ENCODE peak calls at places on chromosomes 12 and 14, in five cellular contexts. F is heart right ventricle, X is astrocyte of the spinal cord, G is GM23338, J is AG04450. P is an unnamed sample.

GRCh38 chr14:25400607-25401206 is 350.8 kb upstream of the STXBP6 start:
- DNase-seq in J (no peak), F (peak), G (peak), X (peak), P (peak)

GRCh38 chr12:76144253-76144564 is 59.7 kb upstream of the NAP1L1 start:
- DNase-seq in X (no peak), J (no peak), F (no peak), G (no peak), P (peak)

GRCh38 chr12:124914392-124915248 is at the start of gene UBC:
- DNase-seq in G (peak), J (peak), F (peak), X (peak), P (peak)

GRCh38 chr14:41606249-41607118 is at the start of gene LRFN5:
- DNase-seq in X (peak), F (peak), G (peak), J (no peak), P (no peak)

GRCh38 chr12:90510948-90511347 is 444.0 kb downstream of the CCER1 start:
- DNase-seq in F (no peak), J (peak), X (peak), G (no peak), P (no peak)

GRCh38 chr14:91545946-91546716 is 36.0 kb upstream of the PPP4R3A start:
- DNase-seq in X (no peak), F (no peak), G (peak), J (no peak), P (no peak)

GRCh38 chr12:49776413-49776812 is 35.1 kb downstream of the TMBIM6 start:
- DNase-seq in G (peak), F (peak), X (peak), J (peak), P (peak)

GRCh38 chr12:50107416-50108268 is 3.8 kb downstream of the GPD1 start:
- DNase-seq in G (no peak), J (no peak), F (no peak), X (no peak), P (no peak)

GRCh38 chr12:69254046-69254445 is 14.7 kb downstream of the CPSF6 start:
- DNase-seq in X (peak), G (peak), J (no peak), F (no peak), P (peak)

GRCh38 chr12:32049956-32050355 is 56.7 kb upstream of the BICD1 start:
- DNase-seq in F (no peak), G (no peak), X (no peak), J (no peak), P (no peak)

GRCh38 chr12:9951026-9951652 is 19.0 kb upstream of the CLEC2A start:
- DNase-seq in G (no peak), X (no peak), J (no peak), F (no peak), P (peak)

GRCh38 chr14:102316048-102316745 is 3.3 kb upstream of the ZNF839 start:
- DNase-seq in G (no peak), F (peak), X (no peak), J (no peak), P (peak)

GRCh38 chr12:121893901-121894540 is 5.4 kb downstream of the PSMD9 start:
- DNase-seq in J (peak), F (no peak), G (peak), X (peak), P (no peak)

GRCh38 chr12:110744697-110745264 is 2.1 kb upstream of the PPP1CC start:
- DNase-seq in J (no peak), X (no peak), G (no peak), F (no peak), P (no peak)

GRCh38 chr12:39830862-39831520 is 211.4 kb upstream of the ABCD2 start:
- DNase-seq in J (no peak), F (no peak), X (no peak), G (no peak), P (no peak)

GRCh38 chr12:46404225-46404631 is 31.7 kb upstream of the SLC38A2 start:
- DNase-seq in G (no peak), F (no peak), X (peak), J (no peak), P (peak)

GRCh38 chr12:105538880-105539279 is 208.4 kb downstream of the C12orf75 start:
- DNase-seq in J (peak), G (no peak), F (no peak), X (no peak), P (no peak)

GRCh38 chr14:89957791-89958190 is 2.1 kb downstream of the TDP1 start:
- DNase-seq in G (no peak), F (no peak), J (no peak), X (no peak), P (no peak)

GRCh38 chr14:76352639-76353281 is 23.2 kb upstream of the ESRRB start:
- DNase-seq in G (peak), X (peak), J (no peak), F (peak), P (peak)

GRCh38 chr14:68655961-68656360 is 136.9 kb downstream of the ZFP36L1 start:
- DNase-seq in J (no peak), G (no peak), F (no peak), X (no peak), P (peak)

GRCh38 chr12:52202361-52203078 is 10.7 kb upstream of the KRT80 start:
- DNase-seq in F (no peak), X (no peak), G (peak), J (no peak), P (no peak)

GRCh38 chr14:77376380-77376770 is 519 bp downstream of the TMED8 start:
- DNase-seq in X (peak), F (peak), J (no peak), G (peak), P (peak)

GRCh38 chr12:15701212-15701611 is 88.0 kb downstream of the EPS8 start:
- DNase-seq in J (no peak), X (peak), F (no peak), G (no peak), P (peak)

GRCh38 chr14:68137704-68138619 is 318.4 kb downstream of the RAD51B start:
- DNase-seq in G (peak), J (peak), F (peak), X (peak), P (peak)

GRCh38 chr12:69655616-69656336 is 43.3 kb downstream of the BEST3 start:
- DNase-seq in J (peak), X (peak), G (no peak), F (no peak), P (no peak)

GRCh38 chr14:37497422-37497821 is 97.6 kb downstream of the FOXA1 start:
- DNase-seq in F (no peak), X (no peak), J (no peak), G (no peak), P (no peak)

GRCh38 chr12:16586350-16587109 is 19.4 kb downstream of the LMO3 start:
- DNase-seq in X (peak), F (no peak), J (no peak), G (no peak), P (no peak)

GRCh38 chr14:33908540-33909223 is 42.2 kb downstream of the EGLN3 start:
- DNase-seq in F (no peak), J (no peak), G (peak), X (no peak), P (peak)

GRCh38 chr12:54039417-54040147 is 6.7 kb downstream of the HOXC5 start:
- DNase-seq in G (no peak), F (no peak), X (peak), J (no peak), P (no peak)

GRCh38 chr12:104357431-104357952 is 54.0 kb downstream of the EID3 start:
- DNase-seq in G (no peak), J (no peak), X (no peak), F (no peak), P (no peak)

GRCh38 chr14:67653651-67654280 is 20.7 kb downstream of the VTI1B start:
- DNase-seq in F (no peak), G (no peak), X (no peak), J (no peak), P (no peak)

GRCh38 chr12:64389154-64389553 is 1.4 kb downstream of the C12orf56 start:
- DNase-seq in J (no peak), F (no peak), X (no peak), G (peak), P (no peak)

GRCh38 chr12:101044512-101045074 is 165.4 kb downstream of the SLC5A8 start:
- DNase-seq in G (no peak), X (no peak), J (no peak), F (no peak), P (no peak)
- TF ChIP-seq CTCF in G (no peak), X (no peak), J (no peak), F (no peak), P (no peak)

DNA sequence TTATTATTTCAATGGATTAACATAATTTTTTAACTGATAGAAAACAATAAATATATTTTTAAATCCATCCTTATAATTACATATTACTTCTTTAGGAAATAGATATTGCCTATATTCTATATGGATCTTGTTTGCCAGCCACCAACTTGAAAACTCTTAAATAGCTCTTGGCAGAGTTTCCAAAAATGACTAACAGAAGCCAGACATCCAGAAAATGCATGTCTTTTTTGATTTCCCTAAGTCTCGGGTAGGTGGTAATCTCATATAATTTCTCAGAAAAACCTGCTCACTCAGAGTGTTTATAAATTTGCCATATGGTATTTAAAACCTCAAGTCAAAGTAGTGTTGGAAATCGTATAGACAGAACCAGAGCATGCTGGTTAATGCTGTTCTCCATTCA is 360.4 kb upstream of the FOXG1 start:
- DNase-seq in X (peak), J (no peak), F (no peak), G (no peak), P (no peak)
- H3K4me3 ChIP-seq in X (no peak), J (no peak), F (no peak), G (no peak), P (no peak)

DNA sequence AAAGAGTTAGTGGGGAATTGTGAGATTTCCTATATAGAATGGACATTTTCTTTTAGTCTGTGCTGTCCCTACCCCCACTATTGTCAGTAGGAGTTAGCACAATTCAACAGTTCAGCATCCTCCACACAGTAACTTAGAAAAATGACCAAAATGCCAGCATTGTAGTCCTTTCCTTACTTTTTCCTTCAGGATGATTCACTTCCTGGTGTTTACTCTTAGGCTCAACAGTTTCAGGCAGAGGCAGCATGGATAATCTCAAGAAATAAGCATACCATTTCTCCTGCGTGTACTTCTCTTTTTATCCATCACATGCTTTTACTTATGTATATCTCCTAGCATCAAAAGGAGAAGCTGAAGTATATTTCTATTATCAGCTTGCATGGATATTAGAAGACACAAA is 683.4 kb downstream of the SLC16A7 start:
- DNase-seq in G (no peak), X (no peak), F (no peak), J (peak), P (no peak)
- TF ChIP-seq CTCF in G (no peak), X (no peak), F (no peak), J (no peak), P (no peak)

DNA sequence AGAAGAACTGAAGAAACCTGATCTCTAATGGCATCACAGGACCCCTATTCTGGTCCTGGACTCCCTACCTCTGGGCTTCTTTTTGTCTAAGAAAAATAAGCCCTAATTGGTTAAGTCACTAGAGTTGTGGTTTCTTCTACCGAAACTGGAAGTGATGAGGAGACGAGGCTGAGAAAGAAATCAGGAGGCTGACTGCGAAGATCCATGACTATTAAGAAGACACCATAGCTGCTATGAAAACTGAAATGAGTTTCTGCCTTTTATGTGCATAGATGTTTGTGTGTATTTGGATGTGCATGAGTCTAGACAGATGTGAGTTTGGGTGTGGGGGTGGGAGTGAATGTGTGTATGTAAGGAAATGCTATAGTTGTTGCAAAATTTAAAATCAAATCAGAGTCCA is 95.1 kb downstream of the VCPKMT start:
- DNase-seq in F (no peak), J (no peak), X (no peak), G (no peak), P (peak)
- H3K4me3 ChIP-seq in F (no peak), J (no peak), X (no peak), G (no peak), P (no peak)